ENCODE peak calls at places on chromosomes 3 and 15, in ten cellular contexts. Q is dorsolateral prefrontal cortex, S is uterus, J is RWPE1, C is upper lobe of right lung, E is substantia nigra, G is MM.1S, Z is iPS DF 6.9, W is fibroblast of lung, O is heart left ventricle. P is an unnamed sample.

GRCh38 chr15:39925112-39925830 is 5.2 kb upstream of the GPR176 start:
- DNase-seq in E (no peak), S (no peak), Q (no peak), O (no peak), J (peak; percentile 30), G (peak; percentile 19), C (no peak), Z (no peak), W (peak; percentile 28), P (no peak)

GRCh38 chr15:31276596-31277298 is 49.9 kb upstream of the KLF13 start:
- DNase-seq in J (no peak), G (no peak), Z (no peak), E (no peak), Q (peak; percentile 21), C (no peak), O (no peak), S (no peak), W (no peak), P (no peak)

GRCh38 chr15:87907676-87908446 is 348.7 kb downstream of the NTRK3 start:
- DNase-seq in O (no peak), E (no peak), S (no peak), Z (no peak), W (no peak), G (no peak), Q (no peak), J (no peak), C (no peak), P (no peak)

GRCh38 chr15:72423256-72423655 is 25.2 kb downstream of the TMEM202 start:
- DNase-seq in Z (no peak), O (no peak), Q (no peak), C (no peak), E (no peak), W (no peak), G (no peak), J (no peak), S (no peak), P (no peak)

GRCh38 chr15:27623560-27624305 is 475.4 kb downstream of the OCA2 start:
- DNase-seq in Q (no peak), E (no peak), S (no peak), Z (no peak), O (no peak), W (no peak), J (no peak), C (no peak), G (peak; percentile 93), P (peak; percentile 3)

GRCh38 chr15:25679492-25679891 is 183.6 kb downstream of the ATP10A start:
- DNase-seq in G (no peak), Q (no peak), C (peak; percentile 40), J (no peak), O (no peak), Z (no peak), S (no peak), W (no peak), E (no peak), P (no peak)

GRCh38 chr3:169678122-169678521 is 14.6 kb upstream of the MECOM start:
- DNase-seq in O (no peak), E (no peak), S (no peak), W (no peak), Q (no peak), C (no peak), J (no peak), G (no peak), Z (no peak), P (no peak)

GRCh38 chr15:89143503-89144162 is 55.4 kb downstream of the ABHD2 start:
- DNase-seq in Z (no peak), C (no peak), E (no peak), Q (no peak), G (no peak), J (no peak), W (peak; percentile 98), O (no peak), S (no peak), P (no peak)

GRCh38 chr3:190697901-190698300 is 164.6 kb downstream of the GMNC start:
- DNase-seq in C (no peak), W (peak; percentile 49), Q (no peak), G (no peak), J (no peak), S (no peak), Z (no peak), O (no peak), E (no peak), P (no peak)

GRCh38 chr15:101436526-101436925 is 53.0 kb downstream of the PCSK6 start:
- DNase-seq in W (no peak), C (no peak), E (no peak), G (no peak), O (no peak), S (no peak), Q (no peak), J (no peak), Z (no peak), P (no peak)

GRCh38 chr3:190056795-190057194 is 63.9 kb downstream of the P3H2 start:
- DNase-seq in O (no peak), G (no peak), E (no peak), C (no peak), Z (no peak), Q (no peak), S (no peak), W (no peak), J (no peak), P (no peak)

GRCh38 chr15:93035953-93036810 is 52.8 kb downstream of the RGMA start:
- DNase-seq in J (no peak), Q (no peak), O (peak; percentile 43), E (no peak), S (peak; percentile 24), Z (no peak), G (peak; percentile 56), W (peak; percentile 44), C (peak; percentile 62), P (peak; percentile 66)

DNA sequence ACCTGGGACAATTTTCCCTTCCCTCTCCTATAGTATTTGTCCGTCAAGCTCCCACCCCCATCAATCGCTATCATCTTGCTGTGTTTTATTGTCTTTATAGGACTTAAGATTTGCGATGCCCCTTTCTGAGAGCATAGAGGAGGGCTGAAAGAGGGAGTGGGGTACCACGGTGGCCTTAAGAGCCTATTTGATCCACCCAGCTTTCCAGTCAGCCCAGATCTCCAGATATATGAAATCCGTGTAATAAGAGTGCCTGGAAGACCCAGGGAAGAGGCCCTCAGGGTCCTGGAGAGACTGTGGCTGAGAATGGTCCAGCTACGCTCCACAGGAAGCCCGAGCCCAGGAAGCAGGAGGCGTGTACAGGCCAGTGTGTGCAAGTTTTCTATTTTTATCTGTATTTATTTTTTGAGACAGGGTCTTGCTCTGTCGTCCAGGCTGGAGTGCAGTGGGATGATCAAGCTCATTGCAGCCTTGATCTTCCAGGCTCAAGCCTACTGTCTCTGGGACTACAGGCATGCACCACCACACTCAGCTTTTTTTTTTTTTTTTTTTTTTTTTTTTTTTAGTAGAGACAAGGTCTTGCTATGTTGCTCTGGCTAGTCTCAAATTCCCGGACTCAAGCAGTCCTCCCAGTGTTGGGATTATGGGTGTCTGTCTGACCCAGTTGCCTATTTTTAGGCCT is 964 bp upstream of the NCKIPSD start:
- DNase-seq in E (no peak), J (no peak), Q (no peak), Z (no peak), C (no peak), W (no peak), O (no peak), G (no peak), S (no peak), P (no peak)
- H3K27ac ChIP-seq in E (peak overlapping the region; percentile 90), J (peak overlapping the region; percentile 85), Q (peak overlapping the region; percentile 84), Z (no peak overlapping the region), C (peak overlapping the region; percentile 36), W (no peak overlapping the region), O (peak overlapping the region; percentile 90), G (no peak overlapping the region), S (peak overlapping the region; percentile 88), P (peak overlapping the region; percentile 42)

DNA sequence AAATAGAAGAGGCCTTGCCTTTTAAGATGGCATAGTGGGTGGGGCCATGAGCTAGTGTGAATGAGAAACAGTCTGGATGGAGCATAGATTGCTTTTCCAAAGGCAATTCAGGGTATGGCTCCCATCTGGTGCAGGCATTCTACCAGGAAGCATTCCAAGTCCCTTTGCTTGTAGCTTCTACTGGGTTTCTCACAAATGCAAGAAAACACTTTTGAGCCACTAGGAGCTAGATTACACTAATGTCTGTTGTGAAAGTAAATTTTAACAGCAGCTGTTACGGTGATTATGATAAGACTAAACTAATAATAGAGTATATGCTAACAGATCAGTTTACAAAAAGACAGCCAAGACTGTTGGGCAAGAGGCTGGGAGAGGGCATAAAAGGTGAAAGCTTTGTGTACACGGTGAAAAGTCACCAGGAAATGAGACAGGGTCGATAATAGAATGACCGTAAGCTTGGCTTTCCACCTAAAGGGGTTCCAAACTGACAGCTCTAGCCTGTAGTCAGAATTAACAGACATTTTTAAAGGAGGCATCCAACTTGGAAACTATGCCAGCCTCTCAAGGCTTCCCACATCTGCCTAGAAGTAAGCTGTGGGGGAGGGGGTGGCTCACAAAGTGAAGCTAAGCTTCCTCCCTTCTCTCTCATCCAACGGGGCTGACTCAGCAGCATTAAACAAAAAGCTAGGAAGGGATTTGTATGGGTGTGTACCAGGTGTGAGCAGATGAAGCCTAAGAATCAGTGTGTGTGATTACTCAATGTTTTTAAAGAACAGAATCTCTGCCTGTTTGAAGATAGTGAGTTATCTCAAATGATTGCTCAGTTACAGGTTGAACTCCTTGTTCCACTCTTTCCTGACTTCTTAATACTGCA is 61.1 kb upstream of the GPD1L start:
- DNase-seq in C (no peak), Z (no peak), J (peak; percentile 61), Q (no peak), E (no peak), O (peak; percentile 32), G (no peak), S (peak; percentile 42), W (peak; percentile 99), P (no peak)
- H3K27ac ChIP-seq in C (peak overlapping the region; percentile 53), Z (no peak overlapping the region), J (no peak overlapping the region), Q (no peak overlapping the region), E (no peak overlapping the region), O (peak overlapping the region; percentile 80), G (no peak overlapping the region), S (peak overlapping the region; percentile 74), W (no peak overlapping the region), P (no peak overlapping the region)

GRCh38 chr3:41417574-41417973 is 218.3 kb downstream of the CTNNB1 start:
- DNase-seq in G (no peak), Z (no peak), C (no peak), J (no peak), S (no peak), W (no peak), O (no peak), E (no peak), Q (no peak), P (no peak)
- H3K27ac ChIP-seq in G (no peak overlapping the region), Z (no peak overlapping the region), C (no peak overlapping the region), J (no peak overlapping the region), S (no peak overlapping the region), W (no peak overlapping the region), O (no peak overlapping the region), E (no peak overlapping the region), Q (no peak overlapping the region), P (no peak overlapping the region)

GRCh38 chr3:50603261-50604109 is 8.1 kb downstream of the CISH start:
- DNase-seq in G (no peak), C (no peak), J (no peak), O (no peak), Z (no peak), S (no peak), Q (no peak), W (no peak), E (no peak), P (no peak)
- H3K27ac ChIP-seq in G (no peak overlapping the region), C (peak overlapping the region; percentile 91), J (peak overlapping the region; percentile 99), O (peak overlapping the region; percentile 99), Z (no peak overlapping the region), S (peak overlapping the region; percentile 96), Q (no peak overlapping the region), W (no peak overlapping the region), E (no peak overlapping the region), P (no peak overlapping the region)

P was measured in OCI-LY7.